ENCODE peak calls at places on chromosomes 4 and X, in seven cellular contexts. One of them, this sample, is unnamed.

GRCh38 chr4:52244773-52245360 is 193.8 kb downstream of the SPATA18 start:
- DNase-seq in stomach: no peak
- DNase-seq in sigmoid colon: no peak
- DNase-seq in esophagus muscularis mucosa: no peak
- DNase-seq in esophagus squamous epithelium: no peak
- DNase-seq in HepG2: no peak
- DNase-seq in upper lobe of left lung: no peak
- DNase-seq in this sample: no peak

GRCh38 chr4:81828991-81829390 is 357.3 kb upstream of the RASGEF1B start:
- DNase-seq in sigmoid colon: no peak
- DNase-seq in esophagus muscularis mucosa: no peak
- DNase-seq in esophagus squamous epithelium: no peak
- DNase-seq in upper lobe of left lung: no peak
- DNase-seq in stomach: peak
- DNase-seq in HepG2: no peak
- DNase-seq in this sample: no peak

GRCh38 chrX:44669626-44670025 is 127.0 kb upstream of the FUNDC1 start:
- DNase-seq in upper lobe of left lung: no peak
- DNase-seq in sigmoid colon: no peak
- DNase-seq in HepG2: no peak
- DNase-seq in stomach: no peak
- DNase-seq in esophagus squamous epithelium: no peak
- DNase-seq in esophagus muscularis mucosa: no peak
- DNase-seq in this sample: no peak

GRCh38 chrX:370963-371745 is 15.6 kb downstream of the PPP2R3B start:
- DNase-seq in sigmoid colon: no peak
- DNase-seq in esophagus squamous epithelium: no peak
- DNase-seq in upper lobe of left lung: no peak
- DNase-seq in esophagus muscularis mucosa: no peak
- DNase-seq in stomach: no peak
- DNase-seq in HepG2: no peak
- DNase-seq in this sample: no peak

GRCh38 chr4:96598465-96598864 is 758.6 kb downstream of the PDHA2 start:
- DNase-seq in esophagus squamous epithelium: no peak
- DNase-seq in HepG2: no peak
- DNase-seq in esophagus muscularis mucosa: no peak
- DNase-seq in upper lobe of left lung: no peak
- DNase-seq in stomach: no peak
- DNase-seq in sigmoid colon: no peak
- DNase-seq in this sample: no peak

GRCh38 chrX:103453655-103454054 is 65.6 kb downstream of the RAB40A start:
- DNase-seq in sigmoid colon: no peak
- DNase-seq in esophagus muscularis mucosa: no peak
- DNase-seq in HepG2: no peak
- DNase-seq in upper lobe of left lung: no peak
- DNase-seq in esophagus squamous epithelium: no peak
- DNase-seq in stomach: no peak
- DNase-seq in this sample: no peak

GRCh38 chr4:122710434-122711308 is 21.8 kb upstream of the BBS12 start:
- DNase-seq in esophagus muscularis mucosa: no peak
- DNase-seq in stomach: no peak
- DNase-seq in upper lobe of left lung: no peak
- DNase-seq in esophagus squamous epithelium: no peak
- DNase-seq in sigmoid colon: no peak
- DNase-seq in HepG2: no peak
- DNase-seq in this sample: no peak

GRCh38 chr4:82704156-82704555 is 94.4 kb downstream of the SCD5 start:
- DNase-seq in sigmoid colon: no peak
- DNase-seq in HepG2: no peak
- DNase-seq in stomach: no peak
- DNase-seq in upper lobe of left lung: no peak
- DNase-seq in esophagus squamous epithelium: no peak
- DNase-seq in esophagus muscularis mucosa: no peak
- DNase-seq in this sample: no peak

GRCh38 chr4:163090997-163091684 is 75.5 kb downstream of the NAF1 start:
- DNase-seq in esophagus muscularis mucosa: no peak
- DNase-seq in esophagus squamous epithelium: no peak
- DNase-seq in stomach: no peak
- DNase-seq in HepG2: no peak
- DNase-seq in upper lobe of left lung: no peak
- DNase-seq in sigmoid colon: no peak
- DNase-seq in this sample: no peak

GRCh38 chr4:89562715-89563114 is 255.1 kb upstream of the GPRIN3 start:
- DNase-seq in stomach: no peak
- DNase-seq in HepG2: no peak
- DNase-seq in esophagus muscularis mucosa: no peak
- DNase-seq in esophagus squamous epithelium: no peak
- DNase-seq in sigmoid colon: no peak
- DNase-seq in upper lobe of left lung: no peak
- DNase-seq in this sample: no peak

GRCh38 chrX:24859211-24859841 is 156.4 kb downstream of the ARX start:
- DNase-seq in stomach: no peak
- DNase-seq in HepG2: no peak
- DNase-seq in esophagus squamous epithelium: no peak
- DNase-seq in esophagus muscularis mucosa: no peak
- DNase-seq in upper lobe of left lung: no peak
- DNase-seq in sigmoid colon: no peak
- DNase-seq in this sample: no peak

GRCh38 chrX:8815460-8816065 is 14.4 kb upstream of the FAM9A start:
- DNase-seq in HepG2: peak
- DNase-seq in upper lobe of left lung: no peak
- DNase-seq in esophagus squamous epithelium: no peak
- DNase-seq in sigmoid colon: no peak
- DNase-seq in esophagus muscularis mucosa: no peak
- DNase-seq in stomach: no peak
- DNase-seq in this sample: peak

GRCh38 chrX:43750248-43750676 is 94.2 kb downstream of the MAOA start:
- DNase-seq in HepG2: peak
- DNase-seq in stomach: peak
- DNase-seq in sigmoid colon: peak
- DNase-seq in esophagus squamous epithelium: no peak
- DNase-seq in upper lobe of left lung: peak
- DNase-seq in esophagus muscularis mucosa: no peak
- DNase-seq in this sample: peak

GRCh38 chr4:125911481-125911880 is 596.7 kb downstream of the FAT4 start:
- DNase-seq in esophagus squamous epithelium: no peak
- DNase-seq in HepG2: no peak
- DNase-seq in upper lobe of left lung: no peak
- DNase-seq in sigmoid colon: no peak
- DNase-seq in esophagus muscularis mucosa: no peak
- DNase-seq in stomach: no peak
- DNase-seq in this sample: no peak

GRCh38 chrX:117996918-117997480 is 119.6 kb downstream of the KLHL13 start:
- DNase-seq in stomach: no peak
- DNase-seq in esophagus squamous epithelium: no peak
- DNase-seq in esophagus muscularis mucosa: no peak
- DNase-seq in sigmoid colon: no peak
- DNase-seq in HepG2: peak
- DNase-seq in upper lobe of left lung: no peak
- DNase-seq in this sample: no peak

GRCh38 chr4:22356996-22357596 is 158.8 kb downstream of the ADGRA3 start:
- DNase-seq in HepG2: no peak
- DNase-seq in sigmoid colon: no peak
- DNase-seq in upper lobe of left lung: no peak
- DNase-seq in esophagus muscularis mucosa: no peak
- DNase-seq in esophagus squamous epithelium: no peak
- DNase-seq in stomach: no peak
- DNase-seq in this sample: peak

GRCh38 chr4:72063726-72064125 is 31.9 kb downstream of the NPFFR2 start:
- DNase-seq in sigmoid colon: no peak
- DNase-seq in esophagus muscularis mucosa: no peak
- DNase-seq in HepG2: no peak
- DNase-seq in stomach: no peak
- DNase-seq in upper lobe of left lung: no peak
- DNase-seq in esophagus squamous epithelium: no peak
- DNase-seq in this sample: no peak

GRCh38 chr4:120088507-120088906 is 21.9 kb upstream of the MAD2L1 start:
- DNase-seq in esophagus squamous epithelium: no peak
- DNase-seq in HepG2: no peak
- DNase-seq in sigmoid colon: no peak
- DNase-seq in stomach: no peak
- DNase-seq in upper lobe of left lung: no peak
- DNase-seq in esophagus muscularis mucosa: no peak
- DNase-seq in this sample: no peak

GRCh38 chr4:138223191-138223910 is 18.8 kb downstream of the SLC7A11 start:
- DNase-seq in stomach: no peak
- DNase-seq in esophagus muscularis mucosa: no peak
- DNase-seq in esophagus squamous epithelium: no peak
- DNase-seq in sigmoid colon: no peak
- DNase-seq in HepG2: no peak
- DNase-seq in upper lobe of left lung: no peak
- DNase-seq in this sample: no peak

GRCh38 chr4:1594871-1595788 is 89.0 kb downstream of the FAM53A start:
- DNase-seq in esophagus squamous epithelium: no peak
- DNase-seq in sigmoid colon: peak
- DNase-seq in upper lobe of left lung: no peak
- DNase-seq in esophagus muscularis mucosa: no peak
- DNase-seq in HepG2: no peak
- DNase-seq in stomach: no peak
- DNase-seq in this sample: no peak

GRCh38 chrX:132744470-132744869 is 214.0 kb downstream of the HS6ST2 start:
- DNase-seq in sigmoid colon: no peak
- DNase-seq in stomach: no peak
- DNase-seq in esophagus muscularis mucosa: no peak
- DNase-seq in HepG2: peak
- DNase-seq in esophagus squamous epithelium: no peak
- DNase-seq in upper lobe of left lung: no peak
- DNase-seq in this sample: no peak

GRCh38 chrX:13898603-13899002 is 81.7 kb upstream of the GPM6B start:
- DNase-seq in upper lobe of left lung: no peak
- DNase-seq in stomach: no peak
- DNase-seq in esophagus squamous epithelium: no peak
- DNase-seq in esophagus muscularis mucosa: no peak
- DNase-seq in HepG2: no peak
- DNase-seq in sigmoid colon: no peak
- DNase-seq in this sample: no peak

GRCh38 chr4:157791236-157791635 is 381.6 kb downstream of the GASK1B start:
- DNase-seq in upper lobe of left lung: no peak
- DNase-seq in sigmoid colon: no peak
- DNase-seq in stomach: no peak
- DNase-seq in esophagus squamous epithelium: no peak
- DNase-seq in HepG2: no peak
- DNase-seq in esophagus muscularis mucosa: no peak
- DNase-seq in this sample: no peak

GRCh38 chrX:16869393-16870094 is 618 bp downstream of the RBBP7 start:
- DNase-seq in sigmoid colon: peak
- DNase-seq in esophagus squamous epithelium: no peak
- DNase-seq in stomach: peak
- DNase-seq in upper lobe of left lung: peak
- DNase-seq in esophagus muscularis mucosa: no peak
- DNase-seq in HepG2: no peak
- DNase-seq in this sample: peak

GRCh38 chrX:16870861-16871584 is 861 bp upstream of the RBBP7 start:
- DNase-seq in esophagus muscularis mucosa: no peak
- DNase-seq in HepG2: no peak
- DNase-seq in sigmoid colon: peak
- DNase-seq in upper lobe of left lung: peak
- DNase-seq in esophagus squamous epithelium: peak
- DNase-seq in stomach: peak
- DNase-seq in this sample: peak

GRCh38 chrX:16868920-16869319 is 1.2 kb downstream of the RBBP7 start:
- DNase-seq in stomach: no peak
- DNase-seq in esophagus squamous epithelium: no peak
- DNase-seq in HepG2: no peak
- DNase-seq in upper lobe of left lung: no peak
- DNase-seq in sigmoid colon: no peak
- DNase-seq in esophagus muscularis mucosa: no peak
- DNase-seq in this sample: no peak

GRCh38 chrX:16867947-16868346 is 2.2 kb downstream of the RBBP7 start:
- DNase-seq in sigmoid colon: no peak
- DNase-seq in stomach: no peak
- DNase-seq in esophagus squamous epithelium: no peak
- DNase-seq in upper lobe of left lung: no peak
- DNase-seq in esophagus muscularis mucosa: no peak
- DNase-seq in HepG2: peak
- DNase-seq in this sample: peak

GRCh38 chrX:16870095-16870860 is at the start of gene RBBP7:
- DNase-seq in upper lobe of left lung: peak
- DNase-seq in esophagus muscularis mucosa: peak
- DNase-seq in esophagus squamous epithelium: peak
- DNase-seq in HepG2: peak
- DNase-seq in sigmoid colon: peak
- DNase-seq in stomach: peak
- DNase-seq in this sample: peak
- TF ChIP-seq POLR2A in upper lobe of left lung: peak
- TF ChIP-seq POLR2A in esophagus muscularis mucosa: peak
- TF ChIP-seq POLR2A in esophagus squamous epithelium: peak
- TF ChIP-seq POLR2A in HepG2: peak
- TF ChIP-seq POLR2A in sigmoid colon: peak
- TF ChIP-seq POLR2A in stomach: peak
- TF ChIP-seq POLR2A in this sample: peak

GRCh38 chrX:1398431-1399340 is 6.8 kb upstream of the SLC25A6 start:
- DNase-seq in upper lobe of left lung: no peak
- DNase-seq in esophagus squamous epithelium: no peak
- DNase-seq in sigmoid colon: peak
- DNase-seq in stomach: no peak
- DNase-seq in HepG2: no peak
- DNase-seq in esophagus muscularis mucosa: no peak
- DNase-seq in this sample: no peak
- TF ChIP-seq POLR2A in upper lobe of left lung: no peak
- TF ChIP-seq POLR2A in esophagus squamous epithelium: no peak
- TF ChIP-seq POLR2A in sigmoid colon: no peak
- TF ChIP-seq POLR2A in stomach: no peak
- TF ChIP-seq POLR2A in HepG2: no peak
- TF ChIP-seq POLR2A in esophagus muscularis mucosa: no peak
- TF ChIP-seq POLR2A in this sample: no peak

GRCh38 chr4:24794111-24794860 is 1.1 kb upstream of the SOD3 start:
- DNase-seq in HepG2: no peak
- DNase-seq in esophagus muscularis mucosa: no peak
- DNase-seq in sigmoid colon: peak
- DNase-seq in esophagus squamous epithelium: no peak
- DNase-seq in upper lobe of left lung: no peak
- DNase-seq in stomach: no peak
- DNase-seq in this sample: no peak
- TF ChIP-seq POLR2A in HepG2: no peak
- TF ChIP-seq POLR2A in esophagus muscularis mucosa: no peak
- TF ChIP-seq POLR2A in sigmoid colon: no peak
- TF ChIP-seq POLR2A in esophagus squamous epithelium: no peak
- TF ChIP-seq POLR2A in upper lobe of left lung: no peak
- TF ChIP-seq POLR2A in stomach: no peak
- TF ChIP-seq POLR2A in this sample: no peak

DNA sequence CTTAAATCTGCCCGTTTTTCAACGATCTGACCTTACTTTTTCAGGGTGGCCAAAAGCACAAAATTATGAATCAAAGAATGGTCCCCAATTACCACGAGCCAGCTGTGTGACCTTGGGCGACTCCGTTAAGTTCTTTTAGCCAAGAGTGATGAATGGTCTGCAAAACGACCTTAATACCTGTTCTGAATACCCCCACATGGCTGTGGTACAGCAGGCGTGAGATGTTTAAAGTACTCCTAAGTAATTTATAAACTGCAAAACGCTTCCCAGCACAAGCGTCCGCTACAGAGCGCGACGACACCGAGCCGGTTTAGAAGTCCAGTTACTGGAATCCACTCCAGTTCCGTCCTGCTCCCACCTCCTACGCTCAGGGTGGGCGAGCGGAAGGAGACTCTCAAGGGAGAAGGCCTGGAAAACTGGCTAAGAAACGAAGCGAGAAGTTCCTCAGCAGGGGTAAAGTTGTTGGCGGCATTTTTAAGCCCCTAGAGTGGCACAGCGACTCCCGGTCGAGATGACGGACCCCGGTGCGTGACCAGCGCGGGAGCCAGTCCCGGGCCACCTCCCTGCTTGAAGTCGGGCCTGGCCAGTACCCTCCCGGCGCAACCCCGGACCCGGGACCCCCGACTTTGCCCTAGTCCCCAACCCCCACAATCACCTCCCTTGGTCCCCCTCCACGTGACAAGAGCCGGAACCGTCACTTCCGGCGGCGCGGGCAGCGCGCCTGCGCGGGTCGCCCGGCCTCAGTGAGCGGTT is 696 bp upstream of the BMP2K start:
- DNase-seq in HepG2: peak
- DNase-seq in esophagus muscularis mucosa: peak
- DNase-seq in esophagus squamous epithelium: peak
- DNase-seq in upper lobe of left lung: peak
- DNase-seq in sigmoid colon: peak
- DNase-seq in stomach: peak
- DNase-seq in this sample: peak
- TF ChIP-seq POLR2A in HepG2: peak
- TF ChIP-seq POLR2A in esophagus muscularis mucosa: no peak
- TF ChIP-seq POLR2A in esophagus squamous epithelium: peak
- TF ChIP-seq POLR2A in upper lobe of left lung: no peak
- TF ChIP-seq POLR2A in sigmoid colon: peak
- TF ChIP-seq POLR2A in stomach: no peak
- TF ChIP-seq POLR2A in this sample: peak